ENCODE peak calls at places on chromosomes 6 and 20, in four cellular contexts. F, W, N and C are unnamed samples.
A peak's percentile ranks its signal among the peaks of the same experiment; 100 is the strongest.

GRCh38 chr6:116370717-116371383 is at the start of gene DSE:
- DNase-seq in F (no peak), N (peak; percentile 90), W (no peak), C (peak; percentile 16)

GRCh38 chr20:64025101-64025825 is 10.7 kb upstream of the C20orf204 start:
- DNase-seq in W (no peak), F (no peak), N (no peak), C (no peak)

GRCh38 chr6:158672726-158673125 is 22.9 kb downstream of the SYTL3 start:
- DNase-seq in W (no peak), N (no peak), F (no peak), C (no peak)

GRCh38 chr6:48136856-48137255 is 25.9 kb upstream of the PTCHD4 start:
- DNase-seq in N (no peak), W (no peak), F (no peak), C (no peak)

GRCh38 chr6:90573624-90574023 is 13.2 kb downstream of the MAP3K7 start:
- DNase-seq in W (no peak), F (no peak), N (no peak), C (no peak)

GRCh38 chr6:154343473-154344308 is 12.9 kb downstream of the IPCEF1 start:
- DNase-seq in W (no peak), F (no peak), N (peak; percentile 54), C (peak; percentile 58)

GRCh38 chr6:14665827-14666724 is 548.5 kb downstream of the CD83 start:
- DNase-seq in W (no peak), N (no peak), F (no peak), C (no peak)

GRCh38 chr6:133895573-133896343 is 6.8 kb downstream of the TCF21 start:
- DNase-seq in F (no peak), W (no peak), N (peak; percentile 60), C (no peak)

GRCh38 chr6:136657629-136658028 is 107.4 kb upstream of the MAP7 start:
- DNase-seq in N (no peak), W (no peak), F (no peak), C (no peak)

GRCh38 chr6:87825865-87826264 is 123.8 kb upstream of the AKIRIN2 start:
- DNase-seq in F (no peak), N (no peak), W (peak; percentile 49), C (no peak)

GRCh38 chr6:87820343-87820984 is 118.4 kb upstream of the AKIRIN2 start:
- DNase-seq in W (peak; percentile 82), N (no peak), F (no peak), C (no peak)

GRCh38 chr6:87826376-87826775 is 124.3 kb upstream of the AKIRIN2 start:
- DNase-seq in N (no peak), W (peak; percentile 75), F (no peak), C (no peak)

GRCh38 chr6:87824813-87825475 is 122.9 kb upstream of the AKIRIN2 start:
- DNase-seq in N (no peak), W (no peak), F (no peak), C (no peak)

DNA sequence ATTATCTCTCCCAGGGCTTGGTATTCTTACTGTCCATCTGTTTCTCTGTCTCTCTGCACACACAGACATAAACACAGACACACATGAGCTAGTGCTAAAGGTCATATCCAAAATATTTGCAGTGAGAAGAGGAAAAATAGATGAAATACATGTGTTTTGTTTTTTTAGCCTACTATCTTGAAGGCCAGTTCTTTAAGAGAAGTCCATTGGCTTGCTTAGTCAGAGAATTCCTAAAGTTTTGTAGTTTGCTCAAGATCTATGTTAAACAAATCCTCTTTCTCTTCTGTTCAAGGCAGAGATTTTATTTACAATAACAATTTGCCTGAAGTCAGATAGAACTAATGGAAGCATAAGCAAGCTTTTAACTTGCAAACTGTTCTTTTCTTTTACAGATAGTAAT is 120.0 kb upstream of the AKIRIN2 start:
- DNase-seq in W (peak; percentile 92), N (no peak), F (no peak), C (no peak)
- TF ChIP-seq YY1 in W (no peak), N (no peak), F (no peak), C (no peak)

GRCh38 chr6:167827062-167827587 is 414 bp downstream of the AFDN start:
- DNase-seq in N (peak; percentile 63), F (no peak), W (no peak), C (no peak)

GRCh38 chr6:167827588-167828324 is 1.0 kb downstream of the AFDN start:
- DNase-seq in F (no peak), W (peak; percentile 74), N (peak; percentile 69), C (no peak)

GRCh38 chr6:167831281-167831680 is 4.6 kb downstream of the AFDN start:
- DNase-seq in N (no peak), W (no peak), F (no peak), C (no peak)

GRCh38 chr6:167828325-167828956 is 1.7 kb downstream of the AFDN start:
- DNase-seq in F (no peak), N (no peak), W (no peak), C (no peak)

DNA sequence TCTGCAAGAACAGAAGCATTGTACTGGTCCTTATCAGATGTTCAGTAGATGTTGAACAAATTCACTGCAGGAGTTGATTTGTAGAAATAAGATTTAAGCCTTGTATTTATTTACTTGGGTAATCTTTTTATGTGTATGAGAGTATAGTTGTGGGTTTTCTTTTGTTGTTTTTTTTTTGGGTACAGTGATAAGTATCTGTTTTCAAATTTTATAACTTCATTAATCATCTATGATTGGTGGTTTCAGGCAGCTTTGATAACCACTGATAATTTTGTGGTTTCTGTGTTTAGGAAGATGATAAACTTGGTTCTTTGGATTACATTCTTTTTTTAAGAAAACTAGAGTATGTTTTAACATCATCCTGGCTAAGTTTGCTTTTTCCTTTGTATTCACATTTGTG is 2.8 kb downstream of the AFDN start:
- DNase-seq in F (no peak), N (no peak), W (no peak), C (no peak)
- H3K4me1 ChIP-seq in F (peaks cover 28% of the 10 kb centered on the region), N (peaks cover 2% of the 10 kb centered on the region), W (peaks cover 64% of the 10 kb centered on the region), C (no peaks in the 10 kb centered on the region)

GRCh38 chr20:31721408-31722332 is 998 bp downstream of the BCL2L1 start:
- DNase-seq in W (no peak), N (no peak), F (no peak), C (no peak)
- TF ChIP-seq SUZ12 in W (no peak), N (no peak), F (no peak), C (no peak)

GRCh38 chr20:62685781-62686555 is 22.7 kb upstream of the NTSR1 start:
- DNase-seq in F (no peak), N (no peak), W (peak; percentile 24), C (no peak)
- TF ChIP-seq YY1 in F (no peak), N (no peak), W (no peak), C (no peak)

DNA sequence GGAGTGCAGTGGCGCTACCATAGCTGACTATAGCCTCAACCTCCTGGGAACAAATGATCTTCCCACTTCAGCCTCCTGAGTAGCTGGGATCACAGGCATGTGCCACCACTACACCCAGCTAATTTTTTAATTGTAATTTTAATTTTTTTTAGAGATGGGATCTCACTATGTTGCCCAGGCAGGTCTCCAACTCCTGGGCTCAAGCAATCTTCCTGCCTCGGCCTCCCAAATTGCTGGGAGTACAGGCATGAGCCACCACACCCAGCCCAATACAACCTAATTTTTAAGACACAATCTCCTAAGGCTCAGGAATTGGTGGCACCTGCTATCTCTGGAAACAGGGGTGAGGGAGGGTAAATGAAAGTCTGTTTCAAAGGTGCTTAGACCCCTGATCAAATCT is 5.8 kb downstream of the ZBTB24 start:
- DNase-seq in N (no peak), F (no peak), W (no peak), C (no peak)
- H3K4me1 ChIP-seq in N (peaks cover 2% of the 10 kb centered on the region), F (peaks cover 15% of the 10 kb centered on the region), W (peaks cover 59% of the 10 kb centered on the region), C (no peaks in the 10 kb centered on the region)

DNA sequence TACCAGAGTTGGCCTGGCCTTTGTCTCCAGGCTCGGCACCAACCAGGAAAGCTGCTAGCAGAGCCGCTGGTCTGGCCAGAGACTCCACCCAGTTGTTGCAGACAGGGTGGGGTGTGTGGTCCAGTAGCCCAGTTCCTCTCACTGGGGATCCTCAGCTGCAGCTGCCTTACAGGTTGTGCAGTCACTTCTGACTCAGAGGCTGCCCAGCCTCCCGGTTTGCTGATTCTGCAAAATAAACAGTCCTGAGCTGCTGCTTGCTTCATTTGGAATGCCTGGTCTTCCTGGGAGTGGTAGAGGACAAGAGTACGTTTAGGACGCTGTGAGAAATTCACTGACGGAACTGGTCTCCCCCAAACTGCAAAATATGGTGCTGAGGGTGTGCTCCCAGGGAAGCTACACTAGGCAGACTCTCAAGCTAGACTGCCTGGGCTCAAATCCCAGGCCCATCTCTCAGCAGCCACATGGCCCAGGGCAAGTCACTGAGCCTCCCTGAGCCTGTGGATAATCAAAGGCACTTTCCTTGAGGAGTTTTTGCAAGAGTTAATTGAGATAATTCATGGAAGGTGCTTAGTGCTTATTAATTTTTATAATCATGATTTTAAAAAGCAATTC is 246.1 kb downstream of the TFAP2C start:
- DNase-seq in F (no peak), W (no peak), N (no peak), C (peak; percentile 39)
- TF ChIP-seq SUZ12 in F (no peak), W (no peak), N (no peak), C (no peak)